ENCODE peak calls at places on chromosome 20, in four cellular contexts. Z, W, R and N are unnamed samples.

GRCh38 chr20:6768228-6769185 is 1.0 kb downstream of the BMP2 start:
- DNase-seq in R (peak; percentile 70), W (no peak), Z (peak; percentile 20), N (no peak)

GRCh38 chr20:36856691-36857635 is 19.0 kb upstream of the TLDC2 start:
- DNase-seq in R (no peak), W (no peak), Z (no peak), N (peak; percentile 71)

GRCh38 chr20:16916165-16916564 is 168.0 kb downstream of the OTOR start:
- DNase-seq in W (no peak), Z (no peak), R (no peak), N (no peak)

GRCh38 chr20:17827759-17828559 is 128.2 kb downstream of the BANF2 start:
- DNase-seq in Z (no peak), R (peak; percentile 59), W (no peak), N (no peak)

GRCh38 chr20:2315440-2315778 is 19.6 kb downstream of the TGM3 start:
- DNase-seq in Z (no peak), W (no peak), R (no peak), N (no peak)

GRCh38 chr20:34390769-34391447 is 27.8 kb downstream of the ITCH start:
- DNase-seq in W (no peak), R (peak; percentile 73), Z (no peak), N (peak; percentile 100)

GRCh38 chr20:16671753-16672152 is 58.1 kb upstream of the SNRPB2 start:
- DNase-seq in W (no peak), Z (no peak), R (no peak), N (no peak)

GRCh38 chr20:60256811-60257210 is 298.6 kb downstream of the CDH26 start:
- DNase-seq in R (no peak), W (no peak), Z (no peak), N (no peak)

DNA sequence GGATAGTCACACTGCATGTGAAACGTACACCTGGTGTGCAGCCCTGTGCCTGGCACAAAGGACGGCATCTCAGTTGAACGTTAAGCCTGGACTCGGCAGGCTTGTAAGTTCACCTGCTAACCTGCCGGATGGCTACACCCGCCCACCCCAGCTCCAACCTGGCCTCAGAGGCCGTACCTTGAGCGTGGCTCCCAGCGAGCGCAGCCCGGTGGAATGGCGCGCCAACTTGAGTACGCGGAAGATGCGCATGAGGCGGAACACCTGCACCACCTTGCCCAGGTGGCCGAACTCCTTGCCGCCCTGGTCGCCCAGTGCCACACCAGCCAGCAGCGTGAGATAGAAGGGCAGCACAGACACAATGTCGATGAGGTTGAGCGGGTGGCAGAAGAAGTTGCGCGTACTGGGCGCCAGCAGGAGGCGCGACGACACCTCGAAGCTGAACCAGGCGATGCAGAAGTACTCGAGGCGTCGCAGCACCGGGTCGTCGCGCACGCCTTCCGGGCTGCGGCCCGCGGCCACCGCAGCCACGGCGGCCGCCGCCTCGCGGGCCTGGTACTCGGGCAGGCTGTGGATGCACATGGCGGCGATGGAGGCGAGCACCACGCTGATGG is 3.3 kb downstream of the KCNS1 start:
- DNase-seq in R (no peak), W (no peak), Z (no peak), N (no peak)
- TF ChIP-seq CTCF in R (no peak), W (no peak), Z (peak; percentile 34), N (peak; percentile 74)

DNA sequence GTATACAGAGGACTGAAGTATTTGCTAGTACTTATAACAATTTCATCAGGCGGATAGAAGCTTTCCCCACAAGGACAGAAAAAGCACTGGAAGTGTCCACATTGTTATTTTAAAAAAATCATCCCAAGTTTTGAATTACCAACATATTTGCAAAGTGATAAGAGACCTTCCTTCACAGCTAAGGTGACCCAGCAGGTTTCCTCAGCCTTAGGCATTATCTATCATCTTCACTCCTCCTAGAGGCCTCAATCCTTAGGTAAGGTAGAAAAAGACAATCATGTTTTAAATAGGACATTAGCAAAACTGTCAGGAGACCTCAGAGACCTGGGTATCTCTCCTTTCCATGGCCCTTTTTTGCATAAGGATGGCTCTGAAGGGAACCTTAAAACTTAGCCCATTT is 72.5 kb upstream of the CHD6 start:
- DNase-seq in R (no peak), Z (no peak), W (no peak), N (no peak)
- H3K27ac ChIP-seq in R (no peak overlapping the region), Z (no peak overlapping the region), W (no peak overlapping the region), N (no peak overlapping the region)

GRCh38 chr20:53870426-53871199 is 199.8 kb downstream of the BCAS1 start:
- DNase-seq in W (no peak), R (no peak), Z (no peak), N (no peak)
- H3K4me3 ChIP-seq in W (no peak overlapping the region), R (no peak overlapping the region), Z (no peak overlapping the region), N (no peak overlapping the region)

DNA sequence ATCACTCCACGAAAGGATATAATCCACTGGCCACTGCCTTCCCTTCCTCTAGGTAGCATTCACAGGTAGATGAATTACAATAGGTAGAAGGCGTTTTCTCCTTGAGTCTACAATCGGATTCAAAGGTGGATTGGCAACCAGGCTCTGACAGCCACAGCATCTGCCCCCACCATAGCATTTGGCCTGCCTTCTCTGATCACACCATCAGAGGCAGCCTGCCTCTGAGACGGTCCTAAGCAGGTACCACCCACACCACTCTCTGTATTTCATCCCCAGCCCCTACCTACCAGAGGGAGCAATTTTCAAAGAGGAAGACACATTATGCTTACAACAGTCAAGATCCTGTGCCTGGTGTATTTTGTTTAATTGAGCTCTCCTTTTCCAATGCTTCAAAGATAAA is 210.5 kb upstream of the SPTLC3 start:
- DNase-seq in Z (no peak), R (no peak), W (no peak), N (no peak)
- TF ChIP-seq CTCF in Z (no peak), R (no peak), W (no peak), N (no peak)

GRCh38 chr20:53804920-53805894 is 211.6 kb upstream of the ZNF217 start:
- DNase-seq in R (no peak), W (no peak), Z (no peak), N (no peak)
- H3K27ac ChIP-seq in R (no peak overlapping the region), W (no peak overlapping the region), Z (no peak overlapping the region), N (peak overlapping the region; percentile 90)

GRCh38 chr20:856361-856775 is 22.9 kb downstream of the FAM110A start:
- DNase-seq in Z (no peak), R (no peak), W (no peak), N (peak; percentile 99)

GRCh38 chr20:854601-855000 is 21.1 kb downstream of the FAM110A start:
- DNase-seq in Z (no peak), R (no peak), W (no peak), N (no peak)

GRCh38 chr20:853406-853996 is 20.0 kb downstream of the FAM110A start:
- DNase-seq in Z (no peak), R (no peak), W (no peak), N (no peak)

GRCh38 chr20:858011-858410 is 24.5 kb downstream of the FAM110A start:
- DNase-seq in Z (no peak), W (no peak), R (no peak), N (peak; percentile 71)

DNA sequence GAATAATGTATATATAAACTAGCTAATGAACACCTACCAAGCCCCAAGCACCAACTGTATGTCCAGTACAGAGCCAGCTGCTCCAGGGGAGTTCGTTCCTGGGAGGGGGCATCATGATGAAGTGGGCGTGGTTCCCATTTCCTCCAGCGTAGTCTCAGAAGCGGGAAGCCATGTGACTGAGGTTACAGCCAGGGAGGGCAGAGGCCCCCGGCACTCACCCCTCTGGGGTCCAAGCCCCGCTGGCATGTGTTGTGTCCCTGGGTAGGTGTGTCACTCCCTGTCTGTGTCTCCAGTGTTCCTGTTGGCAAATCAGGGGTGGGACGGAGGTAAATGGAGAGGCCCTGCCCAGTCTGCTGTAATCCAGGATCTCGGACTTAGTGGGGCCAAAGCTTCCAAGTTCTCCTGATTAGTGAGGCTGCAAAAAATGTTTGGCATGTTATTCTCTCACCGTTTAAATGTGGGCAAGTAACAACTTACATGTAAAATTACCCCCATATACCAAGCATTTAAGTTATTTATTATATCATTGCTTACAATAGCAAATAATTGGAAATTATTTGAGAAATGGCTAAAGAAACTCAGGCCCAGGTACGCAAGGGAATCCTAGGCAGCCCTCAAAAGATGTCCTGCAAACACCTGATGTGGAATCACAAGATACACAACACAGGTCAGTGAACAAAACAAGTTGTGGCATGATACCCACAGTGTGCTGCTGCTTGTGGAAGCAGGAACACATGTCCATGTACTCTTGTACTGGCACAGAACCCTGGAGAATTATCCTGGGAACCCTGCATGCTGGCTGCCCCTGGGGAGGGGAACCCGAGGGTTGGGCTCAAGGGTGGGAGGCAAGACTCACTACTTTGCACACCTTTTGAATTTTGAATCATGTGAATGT is 22.2 kb downstream of the FAM110A start:
- DNase-seq in W (no peak), R (no peak), Z (no peak), N (no peak)
- H3K4me3 ChIP-seq in W (no peak overlapping the region), R (no peak overlapping the region), Z (no peak overlapping the region), N (no peak overlapping the region)

GRCh38 chr20:38307371-38308046 is 3.6 kb downstream of the BPI start:
- DNase-seq in W (no peak), R (no peak), Z (no peak), N (no peak)

GRCh38 chr20:38305541-38305940 is 1.6 kb downstream of the BPI start:
- DNase-seq in R (no peak), W (no peak), Z (no peak), N (no peak)

GRCh38 chr20:38302721-38303120 is 1.2 kb upstream of the BPI start:
- DNase-seq in W (no peak), R (peak; percentile 56), Z (no peak), N (no peak)

GRCh38 chr20:38303908-38304379 is at the start of gene BPI:
- DNase-seq in R (peak; percentile 66), W (no peak), Z (no peak), N (no peak)

GRCh38 chr20:38304845-38305447 is 990 bp downstream of the BPI start:
- DNase-seq in R (no peak), Z (no peak), W (peak; percentile 33), N (no peak)
- TF ChIP-seq CTCF in R (peak; percentile 12), Z (peak; percentile 30), W (no peak), N (peak; percentile 76)

GRCh38 chr20:53742685-53743081 is 149.0 kb upstream of the ZNF217 start:
- DNase-seq in Z (no peak), R (no peak), W (no peak), N (no peak)

GRCh38 chr20:53738945-53739798 is 145.5 kb upstream of the ZNF217 start:
- DNase-seq in R (no peak), Z (no peak), W (no peak), N (no peak)

GRCh38 chr20:53739799-53740785 is 146.5 kb upstream of the ZNF217 start:
- DNase-seq in W (no peak), Z (no peak), R (no peak), N (peak; percentile 31)

GRCh38 chr20:53743607-53744260 is 150.1 kb upstream of the ZNF217 start:
- DNase-seq in W (no peak), Z (no peak), R (no peak), N (peak; percentile 30)

DNA sequence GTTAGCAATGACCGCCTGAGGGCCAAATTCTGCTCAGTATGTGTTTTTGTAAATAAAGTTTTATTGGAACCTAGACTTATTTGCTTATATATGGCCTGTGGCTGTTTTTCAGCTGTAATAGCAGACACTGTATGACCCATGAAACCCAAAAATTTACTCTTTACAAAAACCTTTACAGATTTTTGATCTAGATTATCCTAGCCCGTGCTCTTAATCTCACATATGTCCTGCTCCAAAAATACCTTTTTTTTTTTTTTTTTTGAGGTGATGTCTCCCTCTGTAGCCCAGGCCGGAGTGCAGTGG is 148.0 kb upstream of the ZNF217 start:
- DNase-seq in R (no peak), W (no peak), Z (no peak), N (no peak)
- H3K27ac ChIP-seq in R (no peak overlapping the region), W (no peak overlapping the region), Z (no peak overlapping the region), N (no peak overlapping the region)